ENCODE peak calls at places on chromosome 13, in four cellular contexts. W is HCT116, Q is H1, B is K562. Z is an unnamed sample.

GRCh38 chr13:99702687-99703319 is 201.5 kb downstream of the TM9SF2 start:
- DNase-seq in Q (no peak), W (no peak), B (no peak), Z (no peak)

GRCh38 chr13:20392530-20392929 is 133.1 kb downstream of the CRYL1 start:
- DNase-seq in W (no peak), Q (no peak), B (no peak), Z (no peak)

GRCh38 chr13:46721054-46721453 is 75.9 kb downstream of the ESD start:
- DNase-seq in Q (no peak), W (peak), B (peak), Z (no peak)

GRCh38 chr13:72149701-72150100 is 282.7 kb upstream of the DACH1 start:
- DNase-seq in Q (no peak), B (no peak), W (no peak), Z (no peak)

GRCh38 chr13:97749174-97749573 is 204.3 kb upstream of the IPO5 start:
- DNase-seq in W (peak), B (no peak), Q (no peak), Z (no peak)

GRCh38 chr13:23752111-23753001 is 136.8 kb downstream of the MIPEP start:
- DNase-seq in W (no peak), B (no peak), Q (no peak), Z (no peak)

GRCh38 chr13:113947321-113948033 is 26.4 kb downstream of the C13orf46 start:
- DNase-seq in B (peak), W (peak), Q (no peak), Z (no peak)

GRCh38 chr13:113785051-113786010 is 26.3 kb downstream of the TMEM255B start:
- DNase-seq in Q (no peak), B (no peak), W (peak), Z (no peak)

GRCh38 chr13:114111577-114111976 is 20.8 kb downstream of the RASA3 start:
- DNase-seq in Q (no peak), W (no peak), B (no peak), Z (no peak)

GRCh38 chr13:111314852-111315251 is 5.6 kb upstream of the TEX29 start:
- DNase-seq in Q (no peak), B (no peak), W (no peak), Z (no peak)

GRCh38 chr13:52785721-52786120 is 46.1 kb upstream of the CNMD start:
- DNase-seq in Q (no peak), W (peak), B (no peak), Z (no peak)

GRCh38 chr13:44155422-44156293 is 218.0 kb upstream of the SERP2 start:
- DNase-seq in B (no peak), W (no peak), Q (no peak), Z (no peak)
- TF ChIP-seq YY1 in B (no peak), W (no peak), Q (no peak), Z (no peak)

GRCh38 chr13:27023385-27023784 is 148.2 kb downstream of the USP12 start:
- DNase-seq in W (no peak), B (no peak), Q (no peak), Z (no peak)
- TF ChIP-seq YY1 in W (no peak), B (no peak), Q (no peak), Z (no peak)

GRCh38 chr13:90717451-90717936 is 630.0 kb upstream of the MIR17HG start:
- DNase-seq in B (no peak), W (peak), Q (no peak), Z (no peak)
- TF ChIP-seq YY1 in B (no peak), W (no peak), Q (no peak), Z (no peak)

GRCh38 chr13:77902319-77902963 is 16.2 kb downstream of the EDNRB start:
- DNase-seq in W (no peak), Q (no peak), B (no peak), Z (no peak)
- TF ChIP-seq YY1 in W (no peak), Q (no peak), B (no peak), Z (no peak)